ENCODE peak calls at places on chromosomes 5 and 9, in seven cellular contexts. T, F, D, N, R, B and M are unnamed samples.

GRCh38 chr9:101399641-101399965 is 952 bp downstream of the ZNF189 start:
- DNase-seq in T (peak), F (no peak), D (no peak), N (no peak), R (no peak), B (no peak), M (no peak)

GRCh38 chr5:179123491-179124328 is 63.5 kb downstream of the ZNF354C start:
- DNase-seq in T (no peak), F (no peak), D (peak), N (no peak), R (peak), B (peak), M (no peak)

GRCh38 chr9:1995084-1995483 is 20.1 kb upstream of the SMARCA2 start:
- DNase-seq in T (no peak), F (no peak), D (no peak), N (no peak), R (no peak), B (no peak), M (no peak)

GRCh38 chr5:82467006-82467561 is 188.9 kb upstream of the RPS23 start:
- DNase-seq in T (no peak), F (no peak), D (no peak), N (no peak), R (no peak), B (no peak), M (no peak)

GRCh38 chr5:121913397-121913796 is 48.4 kb upstream of the SRFBP1 start:
- DNase-seq in T (no peak), F (no peak), D (no peak), N (no peak), R (no peak), B (no peak), M (no peak)

GRCh38 chr5:119327018-119327417 is 28.8 kb upstream of the TNFAIP8 start:
- DNase-seq in T (peak), F (no peak), D (peak), N (no peak), R (no peak), B (no peak), M (no peak)

GRCh38 chr5:13866792-13867191 is 77.7 kb downstream of the DNAH5 start:
- DNase-seq in T (peak), F (no peak), D (no peak), N (no peak), R (no peak), B (no peak), M (peak)

GRCh38 chr9:16585571-16585970 is 284.9 kb downstream of the BNC2 start:
- DNase-seq in T (no peak), F (no peak), D (no peak), N (no peak), R (no peak), B (no peak), M (no peak)

GRCh38 chr9:88572684-88573083 is 37.7 kb downstream of the NXNL2 start:
- DNase-seq in T (no peak), F (no peak), D (no peak), N (no peak), R (no peak), B (no peak), M (no peak)

GRCh38 chr5:81397169-81397568 is 3.2 kb upstream of the ACOT12 start:
- DNase-seq in T (no peak), F (no peak), D (no peak), N (peak), R (no peak), B (no peak), M (no peak)

GRCh38 chr5:95124101-95124500 is 160.8 kb downstream of the MCTP1 start:
- DNase-seq in T (no peak), F (no peak), D (no peak), N (no peak), R (no peak), B (no peak), M (no peak)

GRCh38 chr5:57816108-57816507 is 333.5 kb upstream of the ACTBL2 start:
- DNase-seq in T (no peak), F (no peak), D (no peak), N (no peak), R (no peak), B (no peak), M (no peak)

GRCh38 chr5:35617060-35617434 is 616 bp upstream of the SPEF2 start:
- DNase-seq in T (no peak), F (no peak), D (no peak), N (no peak), R (no peak), B (no peak), M (no peak)

GRCh38 chr5:129858126-129858675 is 46.1 kb upstream of the CHSY3 start:
- DNase-seq in T (no peak), F (no peak), D (no peak), N (no peak), R (no peak), B (no peak), M (no peak)

GRCh38 chr9:11933926-11934325 is 759.3 kb upstream of the TYRP1 start:
- DNase-seq in T (no peak), F (no peak), D (no peak), N (no peak), R (no peak), B (no peak), M (no peak)

GRCh38 chr5:59020611-59021285 is 437.9 kb downstream of the RAB3C start:
- DNase-seq in T (no peak), F (no peak), D (no peak), N (no peak), R (peak), B (no peak), M (no peak)

GRCh38 chr9:117414220-117414905 is 494 bp downstream of the ASTN2 start:
- DNase-seq in T (peak), F (no peak), D (no peak), N (peak), R (no peak), B (no peak), M (no peak)

GRCh38 chr9:92609142-92609500 is 60.8 kb downstream of the IPPK start:
- DNase-seq in T (no peak), F (no peak), D (no peak), N (no peak), R (no peak), B (no peak), M (no peak)

GRCh38 chr5:17282283-17283120 is 65.1 kb downstream of the BASP1 start:
- DNase-seq in T (peak), F (no peak), D (peak), N (no peak), R (no peak), B (no peak), M (no peak)

GRCh38 chr5:60844429-60844890 is 391 bp upstream of the ELOVL7 start:
- DNase-seq in T (peak), F (no peak), D (no peak), N (no peak), R (no peak), B (no peak), M (no peak)

GRCh38 chr9:104961238-104961637 is 33.3 kb upstream of the ABCA1 start:
- DNase-seq in T (peak), F (peak), D (peak), N (no peak), R (peak), B (no peak), M (peak)

GRCh38 chr9:131529597-131530545 is 1.2 kb downstream of the UCK1 start:
- DNase-seq in T (no peak), F (no peak), D (no peak), N (no peak), R (peak), B (no peak), M (no peak)

GRCh38 chr5:68171101-68171558 is 44.4 kb upstream of the PIK3R1 start:
- DNase-seq in T (no peak), F (no peak), D (peak), N (no peak), R (peak), B (peak), M (no peak)

GRCh38 chr5:102777099-102777498 is 22.0 kb downstream of the PAM start:
- DNase-seq in T (no peak), F (no peak), D (no peak), N (no peak), R (no peak), B (no peak), M (no peak)

GRCh38 chr5:14977058-14977640 is 105.6 kb upstream of the ANKH start:
- DNase-seq in T (no peak), F (no peak), D (no peak), N (no peak), R (peak), B (no peak), M (no peak)

GRCh38 chr5:151474799-151475198 is 27.4 kb downstream of the SLC36A1 start:
- DNase-seq in T (no peak), F (no peak), D (no peak), N (no peak), R (no peak), B (no peak), M (no peak)

GRCh38 chr9:17706347-17706746 is 127.5 kb downstream of the SH3GL2 start:
- DNase-seq in T (no peak), F (no peak), D (no peak), N (no peak), R (no peak), B (no peak), M (no peak)

GRCh38 chr5:35161637-35162248 is 68.5 kb downstream of the PRLR start:
- DNase-seq in T (no peak), F (no peak), D (no peak), N (no peak), R (no peak), B (no peak), M (no peak)

GRCh38 chr9:95852059-95853032 is 23.1 kb upstream of the ERCC6L2 start:
- DNase-seq in T (peak), F (no peak), D (no peak), N (no peak), R (no peak), B (no peak), M (no peak)

GRCh38 chr5:36875789-36876388 is 680 bp upstream of the NIPBL start:
- DNase-seq in T (peak), F (peak), D (peak), N (peak), R (peak), B (peak), M (peak)

GRCh38 chr5:171667341-171668096 is 118.1 kb upstream of the SMIM23 start:
- DNase-seq in T (no peak), F (no peak), D (no peak), N (peak), R (no peak), B (no peak), M (no peak)

GRCh38 chr9:840343-840742 is 1.2 kb upstream of the DMRT1 start:
- DNase-seq in T (no peak), F (no peak), D (no peak), N (no peak), R (no peak), B (no peak), M (peak)

GRCh38 chr5:45454114-45454513 is 242.1 kb downstream of the HCN1 start:
- DNase-seq in T (peak), F (no peak), D (no peak), N (no peak), R (no peak), B (no peak), M (peak)

GRCh38 chr5:139459451-139459934 is 3.0 kb downstream of the ECSCR start:
- DNase-seq in T (peak), F (no peak), D (no peak), N (no peak), R (no peak), B (no peak), M (no peak)

GRCh38 chr9:92640398-92641091 is 29.4 kb downstream of the IPPK start:
- DNase-seq in T (no peak), F (no peak), D (peak), N (no peak), R (no peak), B (peak), M (no peak)

GRCh38 chr5:166369326-166369725 is 1922.1 kb upstream of the WWC1 start:
- DNase-seq in T (no peak), F (no peak), D (no peak), N (no peak), R (no peak), B (no peak), M (no peak)

GRCh38 chr9:122036988-122037387 is 56.1 kb downstream of the TTLL11 start:
- DNase-seq in T (no peak), F (no peak), D (no peak), N (no peak), R (no peak), B (no peak), M (no peak)

GRCh38 chr5:74517700-74518099 is 122.8 kb downstream of the ENC1 start:
- DNase-seq in T (no peak), F (no peak), D (no peak), N (no peak), R (no peak), B (no peak), M (no peak)

DNA sequence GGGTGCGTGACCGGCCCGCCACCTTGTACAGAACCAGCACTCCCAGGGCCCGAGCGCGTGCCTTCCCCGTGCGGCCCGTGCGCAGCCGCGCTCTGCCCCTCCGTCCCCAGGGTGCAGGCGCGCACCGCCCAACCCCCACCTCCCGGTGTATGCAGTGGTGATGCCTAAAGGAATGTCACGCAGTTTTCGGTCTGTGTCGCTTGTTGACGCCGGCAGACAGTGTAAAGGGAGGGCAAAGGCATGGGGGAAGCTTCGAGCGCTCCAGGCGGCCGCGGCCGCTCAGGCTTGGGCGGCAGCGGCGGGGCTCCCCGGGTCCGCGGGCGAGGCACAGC is 1.3 kb downstream of the LRRC26 start:
- DNase-seq in T (peak), F (no peak), D (no peak), N (no peak), R (no peak), B (no peak), M (no peak)
- H3K4me3 ChIP-seq in T (peak), F (no peak), D (peak), N (peak), R (peak), B (peak), M (no peak)

GRCh38 chr9:70947519-70947918 is 173.9 kb downstream of the TRPM3 start:
- DNase-seq in T (no peak), F (no peak), D (no peak), N (no peak), R (no peak), B (no peak), M (no peak)
- H3K4me3 ChIP-seq in T (no peak), F (no peak), D (no peak), N (no peak), R (no peak), B (no peak), M (no peak)

DNA sequence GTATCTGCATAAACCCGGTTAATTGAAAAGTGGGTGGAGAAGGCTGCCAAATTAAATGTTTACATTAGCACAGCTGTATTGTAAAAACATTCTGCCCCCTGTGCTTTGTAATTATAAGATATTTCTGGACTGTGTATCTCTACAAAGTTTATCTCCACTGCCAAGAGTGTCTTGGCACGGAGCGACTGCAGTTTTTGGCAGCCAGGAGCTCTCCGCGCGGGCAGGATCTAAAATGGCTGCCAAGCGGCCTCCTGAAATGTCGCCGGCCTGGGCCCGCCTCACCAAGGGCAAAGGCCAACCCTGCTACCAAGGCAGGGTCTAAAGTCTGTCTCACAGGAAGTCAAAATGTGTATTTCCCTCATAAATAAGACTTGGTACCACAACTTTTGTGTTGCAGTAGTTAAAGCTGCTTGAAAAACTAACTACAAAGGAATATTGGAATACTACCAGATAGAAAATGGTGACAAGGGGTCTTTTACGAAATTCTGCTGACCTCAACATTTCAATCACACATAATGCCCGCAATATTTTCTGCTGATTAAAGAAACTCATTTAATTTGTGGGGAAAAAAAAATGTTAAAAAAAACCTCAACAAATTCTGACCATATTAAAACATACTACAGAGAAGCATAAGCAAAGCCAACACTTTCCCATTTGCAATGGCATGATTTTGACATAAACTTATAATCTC is 110.4 kb downstream of the NFIB start:
- DNase-seq in T (no peak), F (no peak), D (peak), N (peak), R (peak), B (no peak), M (no peak)
- H3K4me3 ChIP-seq in T (no peak), F (no peak), D (no peak), N (no peak), R (no peak), B (peak), M (no peak)

GRCh38 chr9:110765926-110766325 is 97.3 kb downstream of the MUSK start:
- DNase-seq in T (no peak), F (no peak), D (no peak), N (no peak), R (no peak), B (no peak), M (no peak)
- H3K4me3 ChIP-seq in T (no peak), F (no peak), D (no peak), N (no peak), R (no peak), B (no peak), M (no peak)

GRCh38 chr5:143234162-143234842 is 169.2 kb downstream of the NR3C1 start:
- DNase-seq in T (no peak), F (no peak), D (no peak), N (no peak), R (no peak), B (no peak), M (no peak)
- H3K4me3 ChIP-seq in T (no peak), F (no peak), D (no peak), N (no peak), R (no peak), B (no peak), M (no peak)

GRCh38 chr5:173919443-173919842 is 31.3 kb downstream of the CPEB4 start:
- DNase-seq in T (no peak), F (no peak), D (no peak), N (no peak), R (peak), B (no peak), M (no peak)
- H3K4me3 ChIP-seq in T (no peak), F (no peak), D (no peak), N (no peak), R (no peak), B (no peak), M (no peak)

DNA sequence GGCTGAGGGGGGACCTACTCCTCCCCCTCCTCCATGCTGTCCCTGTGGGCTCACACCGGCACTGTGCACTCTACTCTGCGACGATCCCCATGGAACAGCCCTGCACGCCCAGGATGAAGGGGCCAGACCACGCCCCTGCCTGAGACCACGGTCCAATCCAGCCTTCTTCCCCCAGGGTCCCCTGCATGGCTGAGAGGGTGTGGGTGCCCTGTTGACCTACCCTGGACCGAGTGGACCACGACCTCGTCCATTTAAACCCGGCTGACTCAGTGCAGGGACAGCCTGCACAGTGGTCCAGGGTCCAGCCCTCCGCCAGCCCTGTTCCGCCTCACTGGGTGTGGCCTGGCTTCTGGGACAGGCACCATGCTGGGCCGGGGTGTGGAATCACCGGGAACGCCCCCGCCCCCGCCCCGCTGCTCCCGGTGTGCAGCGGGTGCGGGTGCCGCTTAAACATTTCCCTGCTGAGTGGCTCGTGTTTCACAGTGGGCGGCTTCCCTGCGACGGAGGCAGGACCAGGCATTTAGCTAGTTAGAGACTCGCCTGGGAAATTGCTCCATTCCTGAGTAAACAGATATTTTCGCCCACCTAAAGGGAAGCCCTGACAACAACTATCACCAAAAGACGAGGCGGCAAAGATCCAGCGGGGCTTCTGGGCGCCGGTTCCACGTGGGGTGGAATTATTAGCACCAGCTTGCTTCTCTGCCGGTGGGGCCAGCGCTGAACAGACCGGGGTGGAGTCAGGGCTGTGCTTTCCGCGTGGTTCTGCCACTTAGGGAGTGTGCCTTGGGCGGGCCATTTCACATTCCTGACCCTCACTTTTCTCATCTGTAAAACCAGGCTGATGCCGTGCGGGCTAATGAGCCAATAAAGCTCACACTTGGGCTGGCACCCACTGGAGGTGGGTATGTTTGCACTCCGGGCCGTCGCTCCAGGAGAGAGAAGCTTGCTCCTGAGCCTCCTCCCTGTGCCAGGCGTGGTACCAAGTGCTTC is 22.6 kb downstream of the DBH start:
- DNase-seq in T (no peak), F (no peak), D (peak), N (peak), R (peak), B (no peak), M (no peak)
- H3K4me3 ChIP-seq in T (no peak), F (no peak), D (no peak), N (no peak), R (no peak), B (peak), M (no peak)

DNA sequence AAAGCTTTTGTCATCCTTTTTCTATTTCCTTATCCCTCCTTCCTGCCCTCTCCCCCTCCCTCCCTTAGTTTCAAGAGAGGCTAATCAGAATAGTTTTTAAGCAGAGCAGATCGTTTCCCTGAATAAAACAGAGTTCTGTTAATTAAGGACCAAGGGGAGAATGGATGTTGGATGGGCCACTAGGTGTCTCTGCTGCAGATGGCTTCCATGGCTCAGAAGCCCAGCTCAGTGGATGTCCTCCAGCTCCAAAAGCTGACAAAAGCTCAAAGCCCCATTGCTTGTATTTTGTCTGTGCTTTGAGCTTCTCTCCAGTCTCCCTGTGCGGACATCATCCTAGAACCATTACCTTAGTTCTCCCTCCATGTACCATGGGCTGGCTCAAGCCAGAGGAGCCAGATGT is 21.0 kb upstream of the NPR3 start:
- DNase-seq in T (no peak), F (no peak), D (no peak), N (no peak), R (no peak), B (no peak), M (peak)
- H3K4me3 ChIP-seq in T (no peak), F (no peak), D (no peak), N (no peak), R (no peak), B (no peak), M (no peak)